ENCODE peak calls at places on chromosomes 13 and 19, in six cellular contexts. One of them, this sample, is unnamed.
A peak's percentile ranks its signal among the peaks of the same experiment; 100 is the strongest.

GRCh38 chr19:47230122-47230920 is 678 bp downstream of the BBC3 start:
- DNase-seq in brain microvascular endothelial cell: no peak
- DNase-seq in breast epithelium: peak; percentile 61
- DNase-seq in stimulated activated CD8-positive, alpha-beta memory T cell treated with anti-CD3 and anti-CD28 coated beads, Interleukin-7, amount 100 ng/mL, for 1 hour: peak; percentile 69
- DNase-seq in activated T-cell treated with anti-CD3 and anti-CD28 coated beads, Interleukin-2, amount 50 U/mL, for 72 hours: peak; percentile 91
- DNase-seq in activated naive CD8-positive, alpha-beta T cell treated with anti-CD3 and anti-CD28 coated beads, Interleukin-2, amount 50 U/mL, for 24 hours: peak; percentile 87
- DNase-seq in this sample: no peak

GRCh38 chr13:70842062-70842644 is 733.9 kb upstream of the KLHL1 start:
- DNase-seq in brain microvascular endothelial cell: no peak
- DNase-seq in breast epithelium: no peak
- DNase-seq in stimulated activated CD8-positive, alpha-beta memory T cell treated with anti-CD3 and anti-CD28 coated beads, Interleukin-7, amount 100 ng/mL, for 1 hour: no peak
- DNase-seq in activated T-cell treated with anti-CD3 and anti-CD28 coated beads, Interleukin-2, amount 50 U/mL, for 72 hours: no peak
- DNase-seq in activated naive CD8-positive, alpha-beta T cell treated with anti-CD3 and anti-CD28 coated beads, Interleukin-2, amount 50 U/mL, for 24 hours: no peak
- DNase-seq in this sample: no peak

GRCh38 chr19:27780367-27781065 is 1432.4 kb downstream of the UQCRFS1 start:
- DNase-seq in brain microvascular endothelial cell: no peak
- DNase-seq in breast epithelium: no peak
- DNase-seq in stimulated activated CD8-positive, alpha-beta memory T cell treated with anti-CD3 and anti-CD28 coated beads, Interleukin-7, amount 100 ng/mL, for 1 hour: no peak
- DNase-seq in activated T-cell treated with anti-CD3 and anti-CD28 coated beads, Interleukin-2, amount 50 U/mL, for 72 hours: no peak
- DNase-seq in activated naive CD8-positive, alpha-beta T cell treated with anti-CD3 and anti-CD28 coated beads, Interleukin-2, amount 50 U/mL, for 24 hours: no peak
- DNase-seq in this sample: no peak

GRCh38 chr19:37313335-37313627 is 57.6 kb upstream of the ZNF527 start:
- DNase-seq in brain microvascular endothelial cell: no peak
- DNase-seq in breast epithelium: no peak
- DNase-seq in stimulated activated CD8-positive, alpha-beta memory T cell treated with anti-CD3 and anti-CD28 coated beads, Interleukin-7, amount 100 ng/mL, for 1 hour: no peak
- DNase-seq in activated T-cell treated with anti-CD3 and anti-CD28 coated beads, Interleukin-2, amount 50 U/mL, for 72 hours: no peak
- DNase-seq in activated naive CD8-positive, alpha-beta T cell treated with anti-CD3 and anti-CD28 coated beads, Interleukin-2, amount 50 U/mL, for 24 hours: no peak
- DNase-seq in this sample: no peak

GRCh38 chr19:2064395-2064787 is 13.3 kb upstream of the MKNK2 start:
- DNase-seq in brain microvascular endothelial cell: no peak
- DNase-seq in breast epithelium: no peak
- DNase-seq in stimulated activated CD8-positive, alpha-beta memory T cell treated with anti-CD3 and anti-CD28 coated beads, Interleukin-7, amount 100 ng/mL, for 1 hour: no peak
- DNase-seq in activated T-cell treated with anti-CD3 and anti-CD28 coated beads, Interleukin-2, amount 50 U/mL, for 72 hours: no peak
- DNase-seq in activated naive CD8-positive, alpha-beta T cell treated with anti-CD3 and anti-CD28 coated beads, Interleukin-2, amount 50 U/mL, for 24 hours: no peak
- DNase-seq in this sample: no peak

GRCh38 chr13:101881593-101881992 is 429.1 kb downstream of the ITGBL1 start:
- DNase-seq in brain microvascular endothelial cell: no peak
- DNase-seq in breast epithelium: no peak
- DNase-seq in stimulated activated CD8-positive, alpha-beta memory T cell treated with anti-CD3 and anti-CD28 coated beads, Interleukin-7, amount 100 ng/mL, for 1 hour: no peak
- DNase-seq in activated T-cell treated with anti-CD3 and anti-CD28 coated beads, Interleukin-2, amount 50 U/mL, for 72 hours: no peak
- DNase-seq in activated naive CD8-positive, alpha-beta T cell treated with anti-CD3 and anti-CD28 coated beads, Interleukin-2, amount 50 U/mL, for 24 hours: no peak
- DNase-seq in this sample: no peak

GRCh38 chr13:47484564-47484963 is 516.5 kb downstream of the SUCLA2 start:
- DNase-seq in brain microvascular endothelial cell: peak; percentile 87
- DNase-seq in breast epithelium: no peak
- DNase-seq in stimulated activated CD8-positive, alpha-beta memory T cell treated with anti-CD3 and anti-CD28 coated beads, Interleukin-7, amount 100 ng/mL, for 1 hour: no peak
- DNase-seq in activated T-cell treated with anti-CD3 and anti-CD28 coated beads, Interleukin-2, amount 50 U/mL, for 72 hours: no peak
- DNase-seq in activated naive CD8-positive, alpha-beta T cell treated with anti-CD3 and anti-CD28 coated beads, Interleukin-2, amount 50 U/mL, for 24 hours: no peak
- DNase-seq in this sample: no peak

GRCh38 chr19:49929121-49929610 is at the start of the genes ATF5 and NUP62:
- DNase-seq in brain microvascular endothelial cell: peak; percentile 52
- DNase-seq in breast epithelium: peak; percentile 77
- DNase-seq in stimulated activated CD8-positive, alpha-beta memory T cell treated with anti-CD3 and anti-CD28 coated beads, Interleukin-7, amount 100 ng/mL, for 1 hour: peak; percentile 82
- DNase-seq in activated T-cell treated with anti-CD3 and anti-CD28 coated beads, Interleukin-2, amount 50 U/mL, for 72 hours: peak; percentile 94
- DNase-seq in activated naive CD8-positive, alpha-beta T cell treated with anti-CD3 and anti-CD28 coated beads, Interleukin-2, amount 50 U/mL, for 24 hours: peak; percentile 96
- DNase-seq in this sample: peak; percentile 96

GRCh38 chr19:13741893-13742292 is 22.4 kb upstream of the MRI1 start:
- DNase-seq in brain microvascular endothelial cell: no peak
- DNase-seq in breast epithelium: no peak
- DNase-seq in stimulated activated CD8-positive, alpha-beta memory T cell treated with anti-CD3 and anti-CD28 coated beads, Interleukin-7, amount 100 ng/mL, for 1 hour: no peak
- DNase-seq in activated T-cell treated with anti-CD3 and anti-CD28 coated beads, Interleukin-2, amount 50 U/mL, for 72 hours: no peak
- DNase-seq in activated naive CD8-positive, alpha-beta T cell treated with anti-CD3 and anti-CD28 coated beads, Interleukin-2, amount 50 U/mL, for 24 hours: no peak
- DNase-seq in this sample: no peak

GRCh38 chr13:50699874-50700663 is 143.4 kb downstream of the DLEU7 start:
- DNase-seq in brain microvascular endothelial cell: no peak
- DNase-seq in breast epithelium: no peak
- DNase-seq in stimulated activated CD8-positive, alpha-beta memory T cell treated with anti-CD3 and anti-CD28 coated beads, Interleukin-7, amount 100 ng/mL, for 1 hour: no peak
- DNase-seq in activated T-cell treated with anti-CD3 and anti-CD28 coated beads, Interleukin-2, amount 50 U/mL, for 72 hours: no peak
- DNase-seq in activated naive CD8-positive, alpha-beta T cell treated with anti-CD3 and anti-CD28 coated beads, Interleukin-2, amount 50 U/mL, for 24 hours: no peak
- DNase-seq in this sample: no peak

GRCh38 chr19:3665681-3666544 is 34.4 kb downstream of the PIP5K1C start:
- DNase-seq in brain microvascular endothelial cell: no peak
- DNase-seq in breast epithelium: no peak
- DNase-seq in stimulated activated CD8-positive, alpha-beta memory T cell treated with anti-CD3 and anti-CD28 coated beads, Interleukin-7, amount 100 ng/mL, for 1 hour: peak; percentile 60
- DNase-seq in activated T-cell treated with anti-CD3 and anti-CD28 coated beads, Interleukin-2, amount 50 U/mL, for 72 hours: peak; percentile 85
- DNase-seq in activated naive CD8-positive, alpha-beta T cell treated with anti-CD3 and anti-CD28 coated beads, Interleukin-2, amount 50 U/mL, for 24 hours: peak; percentile 82
- DNase-seq in this sample: peak; percentile 77

GRCh38 chr19:39568604-39569003 is 28.6 kb upstream of the EID2 start:
- DNase-seq in brain microvascular endothelial cell: peak; percentile 24
- DNase-seq in breast epithelium: no peak
- DNase-seq in stimulated activated CD8-positive, alpha-beta memory T cell treated with anti-CD3 and anti-CD28 coated beads, Interleukin-7, amount 100 ng/mL, for 1 hour: no peak
- DNase-seq in activated T-cell treated with anti-CD3 and anti-CD28 coated beads, Interleukin-2, amount 50 U/mL, for 72 hours: no peak
- DNase-seq in activated naive CD8-positive, alpha-beta T cell treated with anti-CD3 and anti-CD28 coated beads, Interleukin-2, amount 50 U/mL, for 24 hours: no peak
- DNase-seq in this sample: no peak

GRCh38 chr19:49887653-49888477 is 8.8 kb downstream of the IL4I1 start:
- DNase-seq in brain microvascular endothelial cell: no peak
- DNase-seq in breast epithelium: no peak
- DNase-seq in stimulated activated CD8-positive, alpha-beta memory T cell treated with anti-CD3 and anti-CD28 coated beads, Interleukin-7, amount 100 ng/mL, for 1 hour: no peak
- DNase-seq in activated T-cell treated with anti-CD3 and anti-CD28 coated beads, Interleukin-2, amount 50 U/mL, for 72 hours: no peak
- DNase-seq in activated naive CD8-positive, alpha-beta T cell treated with anti-CD3 and anti-CD28 coated beads, Interleukin-2, amount 50 U/mL, for 24 hours: no peak
- DNase-seq in this sample: no peak

GRCh38 chr13:25840261-25840660 is 211.6 kb downstream of the SHISA2 start:
- DNase-seq in brain microvascular endothelial cell: no peak
- DNase-seq in breast epithelium: no peak
- DNase-seq in stimulated activated CD8-positive, alpha-beta memory T cell treated with anti-CD3 and anti-CD28 coated beads, Interleukin-7, amount 100 ng/mL, for 1 hour: no peak
- DNase-seq in activated T-cell treated with anti-CD3 and anti-CD28 coated beads, Interleukin-2, amount 50 U/mL, for 72 hours: no peak
- DNase-seq in activated naive CD8-positive, alpha-beta T cell treated with anti-CD3 and anti-CD28 coated beads, Interleukin-2, amount 50 U/mL, for 24 hours: no peak
- DNase-seq in this sample: no peak

GRCh38 chr13:107192289-107192688 is 624.4 kb upstream of the ARGLU1 start:
- DNase-seq in brain microvascular endothelial cell: no peak
- DNase-seq in breast epithelium: no peak
- DNase-seq in stimulated activated CD8-positive, alpha-beta memory T cell treated with anti-CD3 and anti-CD28 coated beads, Interleukin-7, amount 100 ng/mL, for 1 hour: no peak
- DNase-seq in activated T-cell treated with anti-CD3 and anti-CD28 coated beads, Interleukin-2, amount 50 U/mL, for 72 hours: no peak
- DNase-seq in activated naive CD8-positive, alpha-beta T cell treated with anti-CD3 and anti-CD28 coated beads, Interleukin-2, amount 50 U/mL, for 24 hours: no peak
- DNase-seq in this sample: no peak

GRCh38 chr19:18629166-18630088 is 7.4 kb upstream of the KLHL26 start:
- DNase-seq in brain microvascular endothelial cell: no peak
- DNase-seq in breast epithelium: no peak
- DNase-seq in stimulated activated CD8-positive, alpha-beta memory T cell treated with anti-CD3 and anti-CD28 coated beads, Interleukin-7, amount 100 ng/mL, for 1 hour: no peak
- DNase-seq in activated T-cell treated with anti-CD3 and anti-CD28 coated beads, Interleukin-2, amount 50 U/mL, for 72 hours: no peak
- DNase-seq in activated naive CD8-positive, alpha-beta T cell treated with anti-CD3 and anti-CD28 coated beads, Interleukin-2, amount 50 U/mL, for 24 hours: no peak
- DNase-seq in this sample: no peak

GRCh38 chr13:49836516-49836915 is 44.0 kb upstream of the KPNA3 start:
- DNase-seq in brain microvascular endothelial cell: no peak
- DNase-seq in breast epithelium: no peak
- DNase-seq in stimulated activated CD8-positive, alpha-beta memory T cell treated with anti-CD3 and anti-CD28 coated beads, Interleukin-7, amount 100 ng/mL, for 1 hour: no peak
- DNase-seq in activated T-cell treated with anti-CD3 and anti-CD28 coated beads, Interleukin-2, amount 50 U/mL, for 72 hours: no peak
- DNase-seq in activated naive CD8-positive, alpha-beta T cell treated with anti-CD3 and anti-CD28 coated beads, Interleukin-2, amount 50 U/mL, for 24 hours: no peak
- DNase-seq in this sample: no peak

GRCh38 chr19:54995561-54995960 is 29.4 kb downstream of the NLRP2 start:
- DNase-seq in brain microvascular endothelial cell: no peak
- DNase-seq in breast epithelium: no peak
- DNase-seq in stimulated activated CD8-positive, alpha-beta memory T cell treated with anti-CD3 and anti-CD28 coated beads, Interleukin-7, amount 100 ng/mL, for 1 hour: no peak
- DNase-seq in activated T-cell treated with anti-CD3 and anti-CD28 coated beads, Interleukin-2, amount 50 U/mL, for 72 hours: no peak
- DNase-seq in activated naive CD8-positive, alpha-beta T cell treated with anti-CD3 and anti-CD28 coated beads, Interleukin-2, amount 50 U/mL, for 24 hours: no peak
- DNase-seq in this sample: no peak

GRCh38 chr13:43911871-43912270 is 32.2 kb downstream of the LACC1 start:
- DNase-seq in brain microvascular endothelial cell: no peak
- DNase-seq in breast epithelium: no peak
- DNase-seq in stimulated activated CD8-positive, alpha-beta memory T cell treated with anti-CD3 and anti-CD28 coated beads, Interleukin-7, amount 100 ng/mL, for 1 hour: no peak
- DNase-seq in activated T-cell treated with anti-CD3 and anti-CD28 coated beads, Interleukin-2, amount 50 U/mL, for 72 hours: no peak
- DNase-seq in activated naive CD8-positive, alpha-beta T cell treated with anti-CD3 and anti-CD28 coated beads, Interleukin-2, amount 50 U/mL, for 24 hours: no peak
- DNase-seq in this sample: no peak

GRCh38 chr13:81658598-81659370 is 1317.9 kb upstream of the SPRY2 start:
- DNase-seq in brain microvascular endothelial cell: no peak
- DNase-seq in breast epithelium: no peak
- DNase-seq in stimulated activated CD8-positive, alpha-beta memory T cell treated with anti-CD3 and anti-CD28 coated beads, Interleukin-7, amount 100 ng/mL, for 1 hour: no peak
- DNase-seq in activated T-cell treated with anti-CD3 and anti-CD28 coated beads, Interleukin-2, amount 50 U/mL, for 72 hours: no peak
- DNase-seq in activated naive CD8-positive, alpha-beta T cell treated with anti-CD3 and anti-CD28 coated beads, Interleukin-2, amount 50 U/mL, for 24 hours: no peak
- DNase-seq in this sample: no peak

GRCh38 chr19:13717194-13717643 is 47.1 kb upstream of the MRI1 start:
- DNase-seq in brain microvascular endothelial cell: no peak
- DNase-seq in breast epithelium: no peak
- DNase-seq in stimulated activated CD8-positive, alpha-beta memory T cell treated with anti-CD3 and anti-CD28 coated beads, Interleukin-7, amount 100 ng/mL, for 1 hour: no peak
- DNase-seq in activated T-cell treated with anti-CD3 and anti-CD28 coated beads, Interleukin-2, amount 50 U/mL, for 72 hours: no peak
- DNase-seq in activated naive CD8-positive, alpha-beta T cell treated with anti-CD3 and anti-CD28 coated beads, Interleukin-2, amount 50 U/mL, for 24 hours: no peak
- DNase-seq in this sample: no peak

GRCh38 chr19:31220540-31220939 is 128.7 kb downstream of the TSHZ3 start:
- DNase-seq in brain microvascular endothelial cell: no peak
- DNase-seq in breast epithelium: no peak
- DNase-seq in stimulated activated CD8-positive, alpha-beta memory T cell treated with anti-CD3 and anti-CD28 coated beads, Interleukin-7, amount 100 ng/mL, for 1 hour: no peak
- DNase-seq in activated T-cell treated with anti-CD3 and anti-CD28 coated beads, Interleukin-2, amount 50 U/mL, for 72 hours: peak; percentile 38
- DNase-seq in activated naive CD8-positive, alpha-beta T cell treated with anti-CD3 and anti-CD28 coated beads, Interleukin-2, amount 50 U/mL, for 24 hours: peak; percentile 20
- DNase-seq in this sample: no peak

GRCh38 chr13:25992076-25992475 is 59.7 kb downstream of the SHISA2 start:
- DNase-seq in brain microvascular endothelial cell: no peak
- DNase-seq in breast epithelium: no peak
- DNase-seq in stimulated activated CD8-positive, alpha-beta memory T cell treated with anti-CD3 and anti-CD28 coated beads, Interleukin-7, amount 100 ng/mL, for 1 hour: no peak
- DNase-seq in activated T-cell treated with anti-CD3 and anti-CD28 coated beads, Interleukin-2, amount 50 U/mL, for 72 hours: no peak
- DNase-seq in activated naive CD8-positive, alpha-beta T cell treated with anti-CD3 and anti-CD28 coated beads, Interleukin-2, amount 50 U/mL, for 24 hours: no peak
- DNase-seq in this sample: no peak

GRCh38 chr13:95463516-95463915 is 89.0 kb upstream of the CLDN10 start:
- DNase-seq in brain microvascular endothelial cell: no peak
- DNase-seq in breast epithelium: no peak
- DNase-seq in stimulated activated CD8-positive, alpha-beta memory T cell treated with anti-CD3 and anti-CD28 coated beads, Interleukin-7, amount 100 ng/mL, for 1 hour: no peak
- DNase-seq in activated T-cell treated with anti-CD3 and anti-CD28 coated beads, Interleukin-2, amount 50 U/mL, for 72 hours: no peak
- DNase-seq in activated naive CD8-positive, alpha-beta T cell treated with anti-CD3 and anti-CD28 coated beads, Interleukin-2, amount 50 U/mL, for 24 hours: no peak
- DNase-seq in this sample: no peak

GRCh38 chr19:52464798-52465470 is 11.6 kb downstream of the ZNF578 start:
- DNase-seq in brain microvascular endothelial cell: no peak
- DNase-seq in breast epithelium: no peak
- DNase-seq in stimulated activated CD8-positive, alpha-beta memory T cell treated with anti-CD3 and anti-CD28 coated beads, Interleukin-7, amount 100 ng/mL, for 1 hour: no peak
- DNase-seq in activated T-cell treated with anti-CD3 and anti-CD28 coated beads, Interleukin-2, amount 50 U/mL, for 72 hours: no peak
- DNase-seq in activated naive CD8-positive, alpha-beta T cell treated with anti-CD3 and anti-CD28 coated beads, Interleukin-2, amount 50 U/mL, for 24 hours: no peak
- DNase-seq in this sample: peak; percentile 43

GRCh38 chr13:77918391-77919261 is at the start of gene EDNRB:
- DNase-seq in brain microvascular endothelial cell: peak; percentile 20
- DNase-seq in breast epithelium: no peak
- DNase-seq in stimulated activated CD8-positive, alpha-beta memory T cell treated with anti-CD3 and anti-CD28 coated beads, Interleukin-7, amount 100 ng/mL, for 1 hour: no peak
- DNase-seq in activated T-cell treated with anti-CD3 and anti-CD28 coated beads, Interleukin-2, amount 50 U/mL, for 72 hours: peak; percentile 4
- DNase-seq in activated naive CD8-positive, alpha-beta T cell treated with anti-CD3 and anti-CD28 coated beads, Interleukin-2, amount 50 U/mL, for 24 hours: peak; percentile 8
- DNase-seq in this sample: no peak

GRCh38 chr19:42596391-42597071 is 1.8 kb upstream of the CEACAM8 start:
- DNase-seq in brain microvascular endothelial cell: no peak
- DNase-seq in breast epithelium: no peak
- DNase-seq in stimulated activated CD8-positive, alpha-beta memory T cell treated with anti-CD3 and anti-CD28 coated beads, Interleukin-7, amount 100 ng/mL, for 1 hour: no peak
- DNase-seq in activated T-cell treated with anti-CD3 and anti-CD28 coated beads, Interleukin-2, amount 50 U/mL, for 72 hours: peak; percentile 56
- DNase-seq in activated naive CD8-positive, alpha-beta T cell treated with anti-CD3 and anti-CD28 coated beads, Interleukin-2, amount 50 U/mL, for 24 hours: peak; percentile 47
- DNase-seq in this sample: no peak

GRCh38 chr19:50762554-50762953 is 7.7 kb upstream of the GPR32 start:
- DNase-seq in brain microvascular endothelial cell: no peak
- DNase-seq in breast epithelium: no peak
- DNase-seq in stimulated activated CD8-positive, alpha-beta memory T cell treated with anti-CD3 and anti-CD28 coated beads, Interleukin-7, amount 100 ng/mL, for 1 hour: no peak
- DNase-seq in activated T-cell treated with anti-CD3 and anti-CD28 coated beads, Interleukin-2, amount 50 U/mL, for 72 hours: no peak
- DNase-seq in activated naive CD8-positive, alpha-beta T cell treated with anti-CD3 and anti-CD28 coated beads, Interleukin-2, amount 50 U/mL, for 24 hours: no peak
- DNase-seq in this sample: no peak

GRCh38 chr13:28056426-28056825 is 44.0 kb downstream of the FLT3 start:
- DNase-seq in brain microvascular endothelial cell: no peak
- DNase-seq in breast epithelium: no peak
- DNase-seq in stimulated activated CD8-positive, alpha-beta memory T cell treated with anti-CD3 and anti-CD28 coated beads, Interleukin-7, amount 100 ng/mL, for 1 hour: no peak
- DNase-seq in activated T-cell treated with anti-CD3 and anti-CD28 coated beads, Interleukin-2, amount 50 U/mL, for 72 hours: no peak
- DNase-seq in activated naive CD8-positive, alpha-beta T cell treated with anti-CD3 and anti-CD28 coated beads, Interleukin-2, amount 50 U/mL, for 24 hours: no peak
- DNase-seq in this sample: no peak

GRCh38 chr13:97122381-97122996 is 99.6 kb upstream of the MBNL2 start:
- DNase-seq in brain microvascular endothelial cell: peak; percentile 77
- DNase-seq in breast epithelium: no peak
- DNase-seq in stimulated activated CD8-positive, alpha-beta memory T cell treated with anti-CD3 and anti-CD28 coated beads, Interleukin-7, amount 100 ng/mL, for 1 hour: no peak
- DNase-seq in activated T-cell treated with anti-CD3 and anti-CD28 coated beads, Interleukin-2, amount 50 U/mL, for 72 hours: no peak
- DNase-seq in activated naive CD8-positive, alpha-beta T cell treated with anti-CD3 and anti-CD28 coated beads, Interleukin-2, amount 50 U/mL, for 24 hours: no peak
- DNase-seq in this sample: no peak

GRCh38 chr19:46574533-46574932 is 26.6 kb upstream of the CALM3 start:
- DNase-seq in brain microvascular endothelial cell: no peak
- DNase-seq in breast epithelium: no peak
- DNase-seq in stimulated activated CD8-positive, alpha-beta memory T cell treated with anti-CD3 and anti-CD28 coated beads, Interleukin-7, amount 100 ng/mL, for 1 hour: no peak
- DNase-seq in activated T-cell treated with anti-CD3 and anti-CD28 coated beads, Interleukin-2, amount 50 U/mL, for 72 hours: peak; percentile 12
- DNase-seq in activated naive CD8-positive, alpha-beta T cell treated with anti-CD3 and anti-CD28 coated beads, Interleukin-2, amount 50 U/mL, for 24 hours: peak; percentile 31
- DNase-seq in this sample: no peak

GRCh38 chr19:10093295-10094186 is 7.4 kb downstream of the SHFL start:
- DNase-seq in brain microvascular endothelial cell: no peak
- DNase-seq in breast epithelium: no peak
- DNase-seq in stimulated activated CD8-positive, alpha-beta memory T cell treated with anti-CD3 and anti-CD28 coated beads, Interleukin-7, amount 100 ng/mL, for 1 hour: no peak
- DNase-seq in activated T-cell treated with anti-CD3 and anti-CD28 coated beads, Interleukin-2, amount 50 U/mL, for 72 hours: no peak
- DNase-seq in activated naive CD8-positive, alpha-beta T cell treated with anti-CD3 and anti-CD28 coated beads, Interleukin-2, amount 50 U/mL, for 24 hours: no peak
- DNase-seq in this sample: peak; percentile 8

GRCh38 chr13:99926014-99926731 is 45.4 kb downstream of the ZIC5 start:
- DNase-seq in brain microvascular endothelial cell: peak; percentile 3
- DNase-seq in breast epithelium: no peak
- DNase-seq in stimulated activated CD8-positive, alpha-beta memory T cell treated with anti-CD3 and anti-CD28 coated beads, Interleukin-7, amount 100 ng/mL, for 1 hour: no peak
- DNase-seq in activated T-cell treated with anti-CD3 and anti-CD28 coated beads, Interleukin-2, amount 50 U/mL, for 72 hours: no peak
- DNase-seq in activated naive CD8-positive, alpha-beta T cell treated with anti-CD3 and anti-CD28 coated beads, Interleukin-2, amount 50 U/mL, for 24 hours: no peak
- DNase-seq in this sample: no peak

GRCh38 chr13:111627596-111627995 is 307.2 kb downstream of the TEX29 start:
- DNase-seq in brain microvascular endothelial cell: no peak
- DNase-seq in breast epithelium: no peak
- DNase-seq in stimulated activated CD8-positive, alpha-beta memory T cell treated with anti-CD3 and anti-CD28 coated beads, Interleukin-7, amount 100 ng/mL, for 1 hour: no peak
- DNase-seq in activated T-cell treated with anti-CD3 and anti-CD28 coated beads, Interleukin-2, amount 50 U/mL, for 72 hours: no peak
- DNase-seq in activated naive CD8-positive, alpha-beta T cell treated with anti-CD3 and anti-CD28 coated beads, Interleukin-2, amount 50 U/mL, for 24 hours: no peak
- DNase-seq in this sample: no peak

GRCh38 chr19:17340871-17341357 is 3.6 kb downstream of the GTPBP3 start:
- DNase-seq in brain microvascular endothelial cell: no peak
- DNase-seq in breast epithelium: no peak
- DNase-seq in stimulated activated CD8-positive, alpha-beta memory T cell treated with anti-CD3 and anti-CD28 coated beads, Interleukin-7, amount 100 ng/mL, for 1 hour: no peak
- DNase-seq in activated T-cell treated with anti-CD3 and anti-CD28 coated beads, Interleukin-2, amount 50 U/mL, for 72 hours: no peak
- DNase-seq in activated naive CD8-positive, alpha-beta T cell treated with anti-CD3 and anti-CD28 coated beads, Interleukin-2, amount 50 U/mL, for 24 hours: no peak
- DNase-seq in this sample: no peak

GRCh38 chr19:34926685-34927375 is at the start of gene ZNF30:
- DNase-seq in brain microvascular endothelial cell: peak; percentile 90
- DNase-seq in breast epithelium: peak; percentile 84
- DNase-seq in stimulated activated CD8-positive, alpha-beta memory T cell treated with anti-CD3 and anti-CD28 coated beads, Interleukin-7, amount 100 ng/mL, for 1 hour: peak; percentile 58
- DNase-seq in activated T-cell treated with anti-CD3 and anti-CD28 coated beads, Interleukin-2, amount 50 U/mL, for 72 hours: peak; percentile 90
- DNase-seq in activated naive CD8-positive, alpha-beta T cell treated with anti-CD3 and anti-CD28 coated beads, Interleukin-2, amount 50 U/mL, for 24 hours: peak; percentile 86
- DNase-seq in this sample: peak; percentile 82

GRCh38 chr13:82766732-82767321 is 1115.4 kb downstream of the SLITRK1 start:
- DNase-seq in brain microvascular endothelial cell: no peak
- DNase-seq in breast epithelium: no peak
- DNase-seq in stimulated activated CD8-positive, alpha-beta memory T cell treated with anti-CD3 and anti-CD28 coated beads, Interleukin-7, amount 100 ng/mL, for 1 hour: no peak
- DNase-seq in activated T-cell treated with anti-CD3 and anti-CD28 coated beads, Interleukin-2, amount 50 U/mL, for 72 hours: no peak
- DNase-seq in activated naive CD8-positive, alpha-beta T cell treated with anti-CD3 and anti-CD28 coated beads, Interleukin-2, amount 50 U/mL, for 24 hours: no peak
- DNase-seq in this sample: no peak

GRCh38 chr13:86193281-86193680 is 394.1 kb upstream of the SLITRK6 start:
- DNase-seq in brain microvascular endothelial cell: no peak
- DNase-seq in breast epithelium: no peak
- DNase-seq in stimulated activated CD8-positive, alpha-beta memory T cell treated with anti-CD3 and anti-CD28 coated beads, Interleukin-7, amount 100 ng/mL, for 1 hour: no peak
- DNase-seq in activated T-cell treated with anti-CD3 and anti-CD28 coated beads, Interleukin-2, amount 50 U/mL, for 72 hours: no peak
- DNase-seq in activated naive CD8-positive, alpha-beta T cell treated with anti-CD3 and anti-CD28 coated beads, Interleukin-2, amount 50 U/mL, for 24 hours: no peak
- DNase-seq in this sample: no peak

This sample was measured in D721Med.